ENCODE peak calls at places on chromosomes 11 and 22, in five cellular contexts. G is activated CD4-positive, alpha-beta T cell treated with anti-CD3 and anti-CD28 coated beads, Interleukin-2, amount 50 U/mL, for 48 hours; H is stimulated activated CD8-positive, alpha-beta memory T cell treated with anti-CD3 and anti-CD28 coated beads, Interleukin-2, amount 100 ng/mL, for 48 hours; N is H9; A is MCF 10A. F is an unnamed sample.

GRCh38 chr22:32532819-32533128 is 58.2 kb downstream of the FBXO7 start:
- DNase-seq in G (no peak), H (no peak), N (no peak), A (no peak), F (no peak)

GRCh38 chr11:19753451-19754041 is 40.9 kb downstream of the NAV2 start:
- DNase-seq in G (no peak), H (no peak), N (no peak), A (no peak), F (no peak)

GRCh38 chr11:112477929-112478317 is 217.3 kb upstream of the PLET1 start:
- DNase-seq in G (no peak), H (no peak), N (no peak), A (peak), F (peak)

GRCh38 chr11:64694821-64695365 is 28.1 kb downstream of the NRXN2 start:
- DNase-seq in G (no peak), H (no peak), N (peak), A (no peak), F (peak)

GRCh38 chr11:31817054-31817620 is 6.0 kb upstream of the PAX6 start:
- DNase-seq in G (no peak), H (no peak), N (no peak), A (no peak), F (peak)

GRCh38 chr11:43541993-43542392 is 138.5 kb upstream of the HSD17B12 start:
- DNase-seq in G (no peak), H (no peak), N (no peak), A (no peak), F (no peak)

GRCh38 chr11:70483077-70483861 is 84.9 kb downstream of the CTTN start:
- DNase-seq in G (no peak), H (no peak), N (no peak), A (peak), F (peak)

GRCh38 chr11:107612445-107612844 is 21.5 kb downstream of the ELMOD1 start:
- DNase-seq in G (no peak), H (no peak), N (no peak), A (no peak), F (no peak)

GRCh38 chr11:62141111-62142042 is 17.6 kb downstream of the INCENP start:
- DNase-seq in G (no peak), H (no peak), N (peak), A (no peak), F (no peak)

GRCh38 chr11:9817191-9817590 is 153.3 kb downstream of the SWAP70 start:
- DNase-seq in G (no peak), H (no peak), N (no peak), A (no peak), F (no peak)

GRCh38 chr11:68011046-68011943 is 1.2 kb downstream of the ALDH3B1 start:
- DNase-seq in G (no peak), H (no peak), N (no peak), A (no peak), F (no peak)

GRCh38 chr11:121595717-121596156 is 143.0 kb upstream of the SORL1-AS1 start:
- DNase-seq in G (no peak), H (no peak), N (no peak), A (peak), F (no peak)

GRCh38 chr11:65844231-65844872 is 10.6 kb downstream of the SNX32 start:
- DNase-seq in G (no peak), H (no peak), N (no peak), A (no peak), F (no peak)

GRCh38 chr11:120334894-120335462 is 1.2 kb upstream of the ARHGEF12 start:
- DNase-seq in G (peak), H (no peak), N (peak), A (peak), F (peak)

GRCh38 chr11:65219930-65220213 is 38.1 kb downstream of the CAPN1 start:
- DNase-seq in G (no peak), H (no peak), N (no peak), A (no peak), F (no peak)

GRCh38 chr11:66157182-66157864 is 87.3 kb downstream of the PACS1 start:
- DNase-seq in G (no peak), H (no peak), N (no peak), A (no peak), F (peak)

GRCh38 chr11:58921778-58922390 is 17.4 kb upstream of the GLYATL1 start:
- DNase-seq in G (no peak), H (no peak), N (no peak), A (no peak), F (no peak)

GRCh38 chr11:61550665-61551227 is 30.1 kb downstream of the SYT7 start:
- DNase-seq in G (no peak), H (no peak), N (no peak), A (no peak), F (no peak)

GRCh38 chr22:20952544-20953341 is 14.3 kb upstream of the AIFM3 start:
- DNase-seq in G (no peak), H (no peak), N (no peak), A (no peak), F (no peak)

GRCh38 chr22:26785942-26786341 is 128.6 kb downstream of the MIAT start:
- DNase-seq in G (no peak), H (no peak), N (no peak), A (no peak), F (no peak)

GRCh38 chr11:78310500-78310909 is 107.1 kb downstream of the GAB2 start:
- DNase-seq in G (no peak), H (no peak), N (no peak), A (no peak), F (no peak)

GRCh38 chr22:36239401-36240171 is at the start of gene APOL2:
- DNase-seq in G (peak), H (peak), N (peak), A (peak), F (peak)

GRCh38 chr11:100791103-100791502 is 104.0 kb downstream of the ARHGAP42 start:
- DNase-seq in G (no peak), H (no peak), N (peak), A (no peak), F (peak)

GRCh38 chr11:44032304-44033085 is 15.3 kb upstream of the ACCSL start:
- DNase-seq in G (no peak), H (no peak), N (no peak), A (no peak), F (no peak)

GRCh38 chr11:44112083-44112865 is 16.8 kb downstream of the EXT2 start:
- DNase-seq in G (peak), H (no peak), N (no peak), A (peak), F (no peak)

GRCh38 chr11:12602421-12602820 is 71.8 kb upstream of the TEAD1 start:
- DNase-seq in G (no peak), H (no peak), N (no peak), A (no peak), F (no peak)

GRCh38 chr11:86134580-86135318 is 65.9 kb upstream of the PICALM start:
- DNase-seq in G (no peak), H (no peak), N (no peak), A (no peak), F (no peak)